ENCODE peak calls at places on chromosomes 6 and 20, in nine cellular contexts. One of them, this sample, is unnamed.
A peak's percentile ranks its signal among the peaks of the same experiment; 100 is the strongest.

GRCh38 chr20:45752747-45753146 is 30.6 kb downstream of the SPINT4 start:
- DNase-seq in T-cell: no peak
- DNase-seq in right cardiac atrium: no peak
- DNase-seq in epithelial cell of prostate: no peak
- DNase-seq in HFF-Myc: no peak
- DNase-seq in mesothelial cell of epicardium: no peak
- DNase-seq in anterior cingulate cortex: no peak
- DNase-seq in effector memory CD8-positive, alpha-beta T cell: no peak
- DNase-seq in naive thymus-derived CD4-positive, alpha-beta T cell: no peak
- DNase-seq in this sample: peak; percentile 5

GRCh38 chr20:58407966-58408557 is 19.0 kb downstream of the VAPB start:
- DNase-seq in T-cell: peak; percentile 31
- DNase-seq in right cardiac atrium: no peak
- DNase-seq in epithelial cell of prostate: no peak
- DNase-seq in HFF-Myc: no peak
- DNase-seq in mesothelial cell of epicardium: no peak
- DNase-seq in anterior cingulate cortex: no peak
- DNase-seq in effector memory CD8-positive, alpha-beta T cell: no peak
- DNase-seq in naive thymus-derived CD4-positive, alpha-beta T cell: peak; percentile 47
- DNase-seq in this sample: no peak

GRCh38 chr6:3696525-3696924 is 55.0 kb downstream of the PXDC1 start:
- DNase-seq in T-cell: no peak
- DNase-seq in right cardiac atrium: no peak
- DNase-seq in epithelial cell of prostate: no peak
- DNase-seq in HFF-Myc: no peak
- DNase-seq in mesothelial cell of epicardium: no peak
- DNase-seq in anterior cingulate cortex: no peak
- DNase-seq in effector memory CD8-positive, alpha-beta T cell: no peak
- DNase-seq in naive thymus-derived CD4-positive, alpha-beta T cell: no peak
- DNase-seq in this sample: no peak

GRCh38 chr6:36113049-36113448 is 17.3 kb upstream of the MAPK13 start:
- DNase-seq in T-cell: no peak
- DNase-seq in right cardiac atrium: no peak
- DNase-seq in epithelial cell of prostate: no peak
- DNase-seq in HFF-Myc: no peak
- DNase-seq in mesothelial cell of epicardium: no peak
- DNase-seq in anterior cingulate cortex: no peak
- DNase-seq in effector memory CD8-positive, alpha-beta T cell: no peak
- DNase-seq in naive thymus-derived CD4-positive, alpha-beta T cell: no peak
- DNase-seq in this sample: no peak

GRCh38 chr6:122631571-122632249 is 21.5 kb downstream of the PKIB start:
- DNase-seq in T-cell: no peak
- DNase-seq in right cardiac atrium: no peak
- DNase-seq in epithelial cell of prostate: no peak
- DNase-seq in HFF-Myc: no peak
- DNase-seq in mesothelial cell of epicardium: no peak
- DNase-seq in anterior cingulate cortex: no peak
- DNase-seq in effector memory CD8-positive, alpha-beta T cell: no peak
- DNase-seq in naive thymus-derived CD4-positive, alpha-beta T cell: no peak
- DNase-seq in this sample: peak; percentile 51

GRCh38 chr20:52004720-52005119 is 186.9 kb downstream of the ZFP64 start:
- DNase-seq in T-cell: no peak
- DNase-seq in right cardiac atrium: no peak
- DNase-seq in epithelial cell of prostate: no peak
- DNase-seq in HFF-Myc: no peak
- DNase-seq in mesothelial cell of epicardium: no peak
- DNase-seq in anterior cingulate cortex: no peak
- DNase-seq in effector memory CD8-positive, alpha-beta T cell: no peak
- DNase-seq in naive thymus-derived CD4-positive, alpha-beta T cell: no peak
- DNase-seq in this sample: no peak

GRCh38 chr20:38789503-38790209 is 15.8 kb upstream of the PPP1R16B start:
- DNase-seq in T-cell: no peak
- DNase-seq in right cardiac atrium: no peak
- DNase-seq in epithelial cell of prostate: peak; percentile 56
- DNase-seq in HFF-Myc: no peak
- DNase-seq in mesothelial cell of epicardium: no peak
- DNase-seq in anterior cingulate cortex: no peak
- DNase-seq in effector memory CD8-positive, alpha-beta T cell: no peak
- DNase-seq in naive thymus-derived CD4-positive, alpha-beta T cell: no peak
- DNase-seq in this sample: peak; percentile 69

GRCh38 chr6:32192608-32193039 is at the start of gene GPSM3:
- DNase-seq in T-cell: peak; percentile 66
- DNase-seq in right cardiac atrium: peak; percentile 89
- DNase-seq in epithelial cell of prostate: no peak
- DNase-seq in HFF-Myc: no peak
- DNase-seq in mesothelial cell of epicardium: no peak
- DNase-seq in anterior cingulate cortex: no peak
- DNase-seq in effector memory CD8-positive, alpha-beta T cell: no peak
- DNase-seq in naive thymus-derived CD4-positive, alpha-beta T cell: peak; percentile 78
- DNase-seq in this sample: no peak

GRCh38 chr6:2944405-2945068 is 26.8 kb downstream of the SERPINB6 start:
- DNase-seq in T-cell: no peak
- DNase-seq in right cardiac atrium: no peak
- DNase-seq in epithelial cell of prostate: no peak
- DNase-seq in HFF-Myc: no peak
- DNase-seq in mesothelial cell of epicardium: no peak
- DNase-seq in anterior cingulate cortex: no peak
- DNase-seq in effector memory CD8-positive, alpha-beta T cell: no peak
- DNase-seq in naive thymus-derived CD4-positive, alpha-beta T cell: no peak
- DNase-seq in this sample: no peak

GRCh38 chr20:32743237-32744112 is at the start of gene COMMD7:
- DNase-seq in T-cell: peak; percentile 63
- DNase-seq in right cardiac atrium: peak; percentile 89
- DNase-seq in epithelial cell of prostate: no peak
- DNase-seq in HFF-Myc: no peak
- DNase-seq in mesothelial cell of epicardium: peak; percentile 77
- DNase-seq in anterior cingulate cortex: peak; percentile 18
- DNase-seq in effector memory CD8-positive, alpha-beta T cell: peak; percentile 50
- DNase-seq in naive thymus-derived CD4-positive, alpha-beta T cell: peak; percentile 64
- DNase-seq in this sample: peak; percentile 47

GRCh38 chr6:111555041-111555440 is 50.6 kb downstream of the TRAF3IP2 start:
- DNase-seq in T-cell: no peak
- DNase-seq in right cardiac atrium: no peak
- DNase-seq in epithelial cell of prostate: no peak
- DNase-seq in HFF-Myc: no peak
- DNase-seq in mesothelial cell of epicardium: no peak
- DNase-seq in anterior cingulate cortex: no peak
- DNase-seq in effector memory CD8-positive, alpha-beta T cell: no peak
- DNase-seq in naive thymus-derived CD4-positive, alpha-beta T cell: no peak
- DNase-seq in this sample: no peak

GRCh38 chr6:166944666-166945256 is 11.6 kb downstream of the RNASET2 start:
- DNase-seq in T-cell: no peak
- DNase-seq in right cardiac atrium: no peak
- DNase-seq in epithelial cell of prostate: no peak
- DNase-seq in HFF-Myc: no peak
- DNase-seq in mesothelial cell of epicardium: no peak
- DNase-seq in anterior cingulate cortex: no peak
- DNase-seq in effector memory CD8-positive, alpha-beta T cell: no peak
- DNase-seq in naive thymus-derived CD4-positive, alpha-beta T cell: no peak
- DNase-seq in this sample: no peak

GRCh38 chr6:56381852-56382251 is 134.5 kb upstream of the COL21A1 start:
- DNase-seq in T-cell: no peak
- DNase-seq in right cardiac atrium: no peak
- DNase-seq in epithelial cell of prostate: peak; percentile 71
- DNase-seq in HFF-Myc: no peak
- DNase-seq in mesothelial cell of epicardium: no peak
- DNase-seq in anterior cingulate cortex: no peak
- DNase-seq in effector memory CD8-positive, alpha-beta T cell: no peak
- DNase-seq in naive thymus-derived CD4-positive, alpha-beta T cell: no peak
- DNase-seq in this sample: peak; percentile 84

GRCh38 chr6:27163858-27164257 is 83.6 kb upstream of the PRSS16 start:
- DNase-seq in T-cell: no peak
- DNase-seq in right cardiac atrium: no peak
- DNase-seq in epithelial cell of prostate: no peak
- DNase-seq in HFF-Myc: no peak
- DNase-seq in mesothelial cell of epicardium: no peak
- DNase-seq in anterior cingulate cortex: no peak
- DNase-seq in effector memory CD8-positive, alpha-beta T cell: no peak
- DNase-seq in naive thymus-derived CD4-positive, alpha-beta T cell: no peak
- DNase-seq in this sample: no peak

GRCh38 chr6:73452107-73452461 is at the start of gene CGAS:
- DNase-seq in T-cell: peak; percentile 68
- DNase-seq in right cardiac atrium: peak; percentile 93
- DNase-seq in epithelial cell of prostate: no peak
- DNase-seq in HFF-Myc: peak; percentile 33
- DNase-seq in mesothelial cell of epicardium: no peak
- DNase-seq in anterior cingulate cortex: peak; percentile 42
- DNase-seq in effector memory CD8-positive, alpha-beta T cell: peak; percentile 68
- DNase-seq in naive thymus-derived CD4-positive, alpha-beta T cell: peak; percentile 60
- DNase-seq in this sample: peak; percentile 27

GRCh38 chr20:60584221-60584620 is 626.0 kb downstream of the CDH26 start:
- DNase-seq in T-cell: no peak
- DNase-seq in right cardiac atrium: no peak
- DNase-seq in epithelial cell of prostate: no peak
- DNase-seq in HFF-Myc: no peak
- DNase-seq in mesothelial cell of epicardium: no peak
- DNase-seq in anterior cingulate cortex: no peak
- DNase-seq in effector memory CD8-positive, alpha-beta T cell: no peak
- DNase-seq in naive thymus-derived CD4-positive, alpha-beta T cell: no peak
- DNase-seq in this sample: peak; percentile 71

GRCh38 chr6:144888621-144889020 is 603.5 kb downstream of the UTRN start:
- DNase-seq in T-cell: no peak
- DNase-seq in right cardiac atrium: no peak
- DNase-seq in epithelial cell of prostate: no peak
- DNase-seq in HFF-Myc: no peak
- DNase-seq in mesothelial cell of epicardium: no peak
- DNase-seq in anterior cingulate cortex: no peak
- DNase-seq in effector memory CD8-positive, alpha-beta T cell: no peak
- DNase-seq in naive thymus-derived CD4-positive, alpha-beta T cell: no peak
- DNase-seq in this sample: no peak

GRCh38 chr20:2984028-2984501 is 59.4 kb upstream of the GNRH2 start:
- DNase-seq in T-cell: no peak
- DNase-seq in right cardiac atrium: no peak
- DNase-seq in epithelial cell of prostate: no peak
- DNase-seq in HFF-Myc: no peak
- DNase-seq in mesothelial cell of epicardium: no peak
- DNase-seq in anterior cingulate cortex: no peak
- DNase-seq in effector memory CD8-positive, alpha-beta T cell: no peak
- DNase-seq in naive thymus-derived CD4-positive, alpha-beta T cell: no peak
- DNase-seq in this sample: no peak

GRCh38 chr20:44776977-44777376 is 31.3 kb downstream of the KCNK15 start:
- DNase-seq in T-cell: no peak
- DNase-seq in right cardiac atrium: no peak
- DNase-seq in epithelial cell of prostate: no peak
- DNase-seq in HFF-Myc: no peak
- DNase-seq in mesothelial cell of epicardium: peak; percentile 64
- DNase-seq in anterior cingulate cortex: no peak
- DNase-seq in effector memory CD8-positive, alpha-beta T cell: no peak
- DNase-seq in naive thymus-derived CD4-positive, alpha-beta T cell: no peak
- DNase-seq in this sample: peak; percentile 20

GRCh38 chr20:23118144-23118543 is 32.0 kb upstream of the CD93 start:
- DNase-seq in T-cell: no peak
- DNase-seq in right cardiac atrium: no peak
- DNase-seq in epithelial cell of prostate: no peak
- DNase-seq in HFF-Myc: no peak
- DNase-seq in mesothelial cell of epicardium: no peak
- DNase-seq in anterior cingulate cortex: no peak
- DNase-seq in effector memory CD8-positive, alpha-beta T cell: no peak
- DNase-seq in naive thymus-derived CD4-positive, alpha-beta T cell: no peak
- DNase-seq in this sample: no peak

GRCh38 chr20:52033313-52033712 is 158.3 kb downstream of the ZFP64 start:
- DNase-seq in T-cell: no peak
- DNase-seq in right cardiac atrium: no peak
- DNase-seq in epithelial cell of prostate: no peak
- DNase-seq in HFF-Myc: no peak
- DNase-seq in mesothelial cell of epicardium: no peak
- DNase-seq in anterior cingulate cortex: no peak
- DNase-seq in effector memory CD8-positive, alpha-beta T cell: no peak
- DNase-seq in naive thymus-derived CD4-positive, alpha-beta T cell: no peak
- DNase-seq in this sample: no peak

GRCh38 chr6:23728707-23729106 is 397.3 kb upstream of the NRSN1 start:
- DNase-seq in T-cell: no peak
- DNase-seq in right cardiac atrium: no peak
- DNase-seq in epithelial cell of prostate: no peak
- DNase-seq in HFF-Myc: no peak
- DNase-seq in mesothelial cell of epicardium: no peak
- DNase-seq in anterior cingulate cortex: no peak
- DNase-seq in effector memory CD8-positive, alpha-beta T cell: no peak
- DNase-seq in naive thymus-derived CD4-positive, alpha-beta T cell: no peak
- DNase-seq in this sample: no peak

GRCh38 chr6:42693725-42694323 is 28.6 kb downstream of the PRPH2 start:
- DNase-seq in T-cell: no peak
- DNase-seq in right cardiac atrium: no peak
- DNase-seq in epithelial cell of prostate: no peak
- DNase-seq in HFF-Myc: no peak
- DNase-seq in mesothelial cell of epicardium: no peak
- DNase-seq in anterior cingulate cortex: no peak
- DNase-seq in effector memory CD8-positive, alpha-beta T cell: no peak
- DNase-seq in naive thymus-derived CD4-positive, alpha-beta T cell: peak; percentile 57
- DNase-seq in this sample: no peak

GRCh38 chr20:24633026-24633425 is 163.6 kb downstream of the SYNDIG1 start:
- DNase-seq in T-cell: no peak
- DNase-seq in right cardiac atrium: no peak
- DNase-seq in epithelial cell of prostate: no peak
- DNase-seq in HFF-Myc: no peak
- DNase-seq in mesothelial cell of epicardium: no peak
- DNase-seq in anterior cingulate cortex: no peak
- DNase-seq in effector memory CD8-positive, alpha-beta T cell: no peak
- DNase-seq in naive thymus-derived CD4-positive, alpha-beta T cell: no peak
- DNase-seq in this sample: peak; percentile 75

This sample was measured in mammary epithelial cell.